ENCODE peak calls at places on chromosome 22, in five cellular contexts. N is naive thymus-derived CD4-positive, alpha-beta T cell; S is CD4-positive, alpha-beta T cell; M is esophagus squamous epithelium; Y is SJSA1. K is an unnamed sample. For H3K9me3, the result is how much of the 10 kb centered on the place peaks cover.

GRCh38 chr22:17343766-17344165 is 25.5 kb upstream of the CECR2 start:
- DNase-seq in N (no peak), S (no peak), M (no peak), Y (no peak), K (no peak)

GRCh38 chr22:42282943-42283287 is 12.5 kb upstream of the TCF20 start:
- DNase-seq in N (no peak), S (no peak), M (no peak), Y (no peak), K (no peak)

GRCh38 chr22:38069372-38070249 is 12.4 kb downstream of the PICK1 start:
- DNase-seq in N (no peak), S (no peak), M (no peak), Y (peak), K (no peak)

GRCh38 chr22:21937041-21937820 is 15.4 kb downstream of the PPM1F start:
- DNase-seq in N (no peak), S (no peak), M (no peak), Y (no peak), K (no peak)

GRCh38 chr22:33785283-33785991 is 134.8 kb downstream of the LARGE1 start:
- DNase-seq in N (no peak), S (no peak), M (no peak), Y (peak), K (no peak)

GRCh38 chr22:17501679-17502285 is 61.5 kb upstream of the SLC25A18 start:
- DNase-seq in N (peak), S (peak), M (no peak), Y (no peak), K (peak)

GRCh38 chr22:33853200-33854097 is 66.8 kb downstream of the LARGE1 start:
- DNase-seq in N (no peak), S (no peak), M (no peak), Y (peak), K (no peak)

GRCh38 chr22:17832665-17833064 is 58.4 kb upstream of the BID start:
- DNase-seq in N (no peak), S (no peak), M (no peak), Y (no peak), K (no peak)

GRCh38 chr22:21876486-21877176 is 9.2 kb upstream of the MAPK1 start:
- DNase-seq in N (no peak), S (no peak), M (no peak), Y (no peak), K (no peak)

GRCh38 chr22:17638182-17638431 is 450 bp upstream of the BCL2L13 start:
- DNase-seq in N (no peak), S (no peak), M (no peak), Y (no peak), K (no peak)

GRCh38 chr22:19970479-19971275 is 29.1 kb upstream of the TXNRD2 start:
- DNase-seq in N (peak), S (peak), M (no peak), Y (peak), K (peak)

GRCh38 chr22:19503869-19504268 is 20.3 kb downstream of the CLDN5 start:
- DNase-seq in N (no peak), S (no peak), M (no peak), Y (no peak), K (no peak)

GRCh38 chr22:41998361-41999261 is at the start of gene WBP2NL:
- DNase-seq in N (peak), S (peak), M (peak), Y (no peak), K (peak)

GRCh38 chr22:23376256-23376655 is 195.9 kb downstream of the BCR start:
- DNase-seq in N (no peak), S (no peak), M (no peak), Y (no peak), K (no peak)

GRCh38 chr22:45441158-45441557 is 27.7 kb downstream of the RIBC2 start:
- DNase-seq in N (peak), S (no peak), M (no peak), Y (peak), K (no peak)

GRCh38 chr22:21038405-21038804 is 6.0 kb upstream of the SLC7A4 start:
- DNase-seq in N (no peak), S (no peak), M (no peak), Y (no peak), K (no peak)

GRCh38 chr22:45120931-45121330 is 42.8 kb upstream of the NUP50 start:
- DNase-seq in N (no peak), S (no peak), M (no peak), Y (no peak), K (no peak)

GRCh38 chr22:20116376-20116950 is 559 bp downstream of the RANBP1 start:
- DNase-seq in N (no peak), S (no peak), M (no peak), Y (no peak), K (no peak)

GRCh38 chr22:41805639-41806038 is 5.2 kb downstream of the CCDC134 start:
- DNase-seq in N (no peak), S (no peak), M (no peak), Y (no peak), K (no peak)

GRCh38 chr22:17570851-17571631 is 7.7 kb downstream of the SLC25A18 start:
- DNase-seq in N (no peak), S (no peak), M (no peak), Y (no peak), K (no peak)

GRCh38 chr22:17549655-17550054 is 13.6 kb upstream of the SLC25A18 start:
- DNase-seq in N (no peak), S (no peak), M (no peak), Y (no peak), K (no peak)

GRCh38 chr22:42926034-42926433 is 69.0 kb upstream of the ARFGAP3 start:
- DNase-seq in N (no peak), S (no peak), M (no peak), Y (no peak), K (no peak)

GRCh38 chr22:45208993-45209838 is 31.5 kb downstream of the KIAA0930 start:
- DNase-seq in N (no peak), S (peak), M (no peak), Y (peak), K (peak)

GRCh38 chr22:36344106-36344827 is 43.5 kb downstream of the MYH9 start:
- DNase-seq in N (no peak), S (no peak), M (no peak), Y (no peak), K (no peak)

GRCh38 chr22:45159652-45160462 is 3.9 kb upstream of the NUP50 start:
- DNase-seq in N (no peak), S (no peak), M (no peak), Y (no peak), K (no peak)

GRCh38 chr22:33418483-33418882 is 360.3 kb upstream of the SYN3 start:
- DNase-seq in N (no peak), S (no peak), M (no peak), Y (no peak), K (no peak)

GRCh38 chr22:22431271-22432220 is 77.0 kb downstream of the ZNF280B start:
- DNase-seq in N (no peak), S (peak), M (no peak), Y (peak), K (peak)

GRCh38 chr22:41919357-41920224 is 4.7 kb upstream of the SHISA8 start:
- DNase-seq in N (no peak), S (no peak), M (no peak), Y (peak), K (no peak)

GRCh38 chr22:36369004-36369921 is 18.5 kb downstream of the MYH9 start:
- DNase-seq in N (no peak), S (no peak), M (no peak), Y (no peak), K (no peak)

GRCh38 chr22:45997775-45998637 is 21.0 kb upstream of the WNT7B start:
- DNase-seq in N (no peak), S (no peak), M (no peak), Y (no peak), K (no peak)

GRCh38 chr22:48947636-48948035 is 880.0 kb downstream of the BRD1 start:
- DNase-seq in N (no peak), S (no peak), M (no peak), Y (peak), K (no peak)

GRCh38 chr22:48950151-48950915 is 877.3 kb downstream of the BRD1 start:
- DNase-seq in N (no peak), S (no peak), M (no peak), Y (peak), K (no peak)

GRCh38 chr22:48948575-48949170 is 879.0 kb downstream of the BRD1 start:
- DNase-seq in N (no peak), S (no peak), M (no peak), Y (peak), K (no peak)

GRCh38 chr22:48951836-48952235 is 875.8 kb downstream of the BRD1 start:
- DNase-seq in N (no peak), S (no peak), M (no peak), Y (peak), K (no peak)

GRCh38 chr22:48949375-48950149 is 878.1 kb downstream of the BRD1 start:
- DNase-seq in N (no peak), S (no peak), M (no peak), Y (peak), K (no peak)
- H3K9me3 ChIP-seq in N (under half), S (under half), M (under half), Y (under half), K (under half)

GRCh38 chr22:30982501-30982900 is 13.4 kb downstream of the TUG1 start:
- DNase-seq in N (no peak), S (no peak), M (no peak), Y (no peak), K (no peak)

GRCh38 chr22:30984317-30984716 is 15.3 kb downstream of the TUG1 start:
- DNase-seq in N (no peak), S (no peak), M (no peak), Y (no peak), K (no peak)

GRCh38 chr22:30989473-30989872 is 20.4 kb downstream of the TUG1 start:
- DNase-seq in N (no peak), S (no peak), M (no peak), Y (no peak), K (no peak)

GRCh38 chr22:30990675-30991074 is 21.6 kb downstream of the TUG1 start:
- DNase-seq in N (no peak), S (no peak), M (no peak), Y (no peak), K (no peak)

GRCh38 chr22:30985561-30986208 is 16.6 kb downstream of the TUG1 start:
- DNase-seq in N (no peak), S (no peak), M (no peak), Y (no peak), K (no peak)
- H3K9me3 ChIP-seq in N (under half), S (half or more), M (under half), Y (under half), K (under half)

GRCh38 chr22:49540084-49540483 is 287.6 kb downstream of the BRD1 start:
- DNase-seq in N (no peak), S (no peak), M (no peak), Y (no peak), K (no peak)
- H3K9me3 ChIP-seq in N (under half), S (under half), M (under half), Y (under half), K (under half)

GRCh38 chr22:49164773-49165320 is 662.8 kb downstream of the BRD1 start:
- DNase-seq in N (no peak), S (no peak), M (no peak), Y (no peak), K (no peak)

GRCh38 chr22:49163258-49163959 is 664.3 kb downstream of the BRD1 start:
- DNase-seq in N (no peak), S (no peak), M (no peak), Y (no peak), K (no peak)

GRCh38 chr22:49166211-49166610 is 661.5 kb downstream of the BRD1 start:
- DNase-seq in N (no peak), S (no peak), M (no peak), Y (no peak), K (no peak)

GRCh38 chr22:49162841-49163240 is 664.8 kb downstream of the BRD1 start:
- DNase-seq in N (no peak), S (no peak), M (no peak), Y (no peak), K (no peak)

GRCh38 chr22:49163960-49164690 is 663.5 kb downstream of the BRD1 start:
- DNase-seq in N (no peak), S (no peak), M (no peak), Y (no peak), K (no peak)
- H3K9me3 ChIP-seq in N (under half), S (under half), M (under half), Y (under half), K (under half)

GRCh38 chr22:39252461-39253391 is 7.9 kb upstream of the PDGFB start:
- DNase-seq in N (no peak), S (no peak), M (no peak), Y (peak), K (no peak)
- H3K9me3 ChIP-seq in N (under half), S (under half), M (under half), Y (under half), K (under half)

GRCh38 chr22:27097481-27097880 is 440.1 kb downstream of the MIAT start:
- DNase-seq in N (no peak), S (no peak), M (no peak), Y (no peak), K (no peak)
- H3K9me3 ChIP-seq in N (under half), S (under half), M (under half), Y (under half), K (under half)

DNA sequence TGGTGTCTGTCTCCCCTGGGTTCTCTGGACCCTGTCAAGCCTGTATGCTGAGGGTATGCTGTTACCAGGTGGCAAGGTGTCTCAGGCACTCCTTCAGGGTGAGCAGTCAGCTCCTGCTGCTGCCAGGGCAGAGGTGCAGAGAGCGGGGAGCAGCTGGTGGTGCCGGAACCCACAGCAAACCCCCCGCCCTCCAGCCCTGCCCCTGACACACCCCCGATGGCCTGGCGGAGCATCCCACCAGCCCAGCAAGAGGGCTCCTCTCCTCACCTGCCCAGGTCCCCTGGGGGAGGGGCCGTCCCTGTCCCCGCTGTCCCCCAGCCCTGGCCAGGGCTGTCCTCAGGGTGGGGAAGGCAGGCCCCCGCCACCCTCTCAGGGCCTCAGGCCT is 12.0 kb upstream of the PIM3 start:
- DNase-seq in N (no peak), S (no peak), M (no peak), Y (no peak), K (no peak)
- H3K9me3 ChIP-seq in N (under half), S (under half), M (under half), Y (under half), K (under half)

GRCh38 chr22:48553694-48554308 is 1273.9 kb downstream of the BRD1 start:
- DNase-seq in N (no peak), S (no peak), M (no peak), Y (no peak), K (no peak)

GRCh38 chr22:48556751-48557150 is 1270.9 kb downstream of the BRD1 start:
- DNase-seq in N (no peak), S (no peak), M (no peak), Y (no peak), K (no peak)

GRCh38 chr22:48553119-48553518 is 1274.6 kb downstream of the BRD1 start:
- DNase-seq in N (no peak), S (no peak), M (no peak), Y (no peak), K (no peak)

GRCh38 chr22:48555606-48556005 is 1272.1 kb downstream of the BRD1 start:
- DNase-seq in N (no peak), S (no peak), M (no peak), Y (no peak), K (no peak)

GRCh38 chr22:48554893-48555552 is 1272.7 kb downstream of the BRD1 start:
- DNase-seq in N (no peak), S (no peak), M (no peak), Y (no peak), K (no peak)
- H3K9me3 ChIP-seq in N (under half), S (under half), M (under half), Y (under half), K (under half)

GRCh38 chr22:48097723-48098122 is 1335.3 kb downstream of the TBC1D22A start:
- DNase-seq in N (no peak), S (no peak), M (no peak), Y (no peak), K (no peak)
- H3K9me3 ChIP-seq in N (under half), S (under half), M (under half), Y (under half), K (under half)

DNA sequence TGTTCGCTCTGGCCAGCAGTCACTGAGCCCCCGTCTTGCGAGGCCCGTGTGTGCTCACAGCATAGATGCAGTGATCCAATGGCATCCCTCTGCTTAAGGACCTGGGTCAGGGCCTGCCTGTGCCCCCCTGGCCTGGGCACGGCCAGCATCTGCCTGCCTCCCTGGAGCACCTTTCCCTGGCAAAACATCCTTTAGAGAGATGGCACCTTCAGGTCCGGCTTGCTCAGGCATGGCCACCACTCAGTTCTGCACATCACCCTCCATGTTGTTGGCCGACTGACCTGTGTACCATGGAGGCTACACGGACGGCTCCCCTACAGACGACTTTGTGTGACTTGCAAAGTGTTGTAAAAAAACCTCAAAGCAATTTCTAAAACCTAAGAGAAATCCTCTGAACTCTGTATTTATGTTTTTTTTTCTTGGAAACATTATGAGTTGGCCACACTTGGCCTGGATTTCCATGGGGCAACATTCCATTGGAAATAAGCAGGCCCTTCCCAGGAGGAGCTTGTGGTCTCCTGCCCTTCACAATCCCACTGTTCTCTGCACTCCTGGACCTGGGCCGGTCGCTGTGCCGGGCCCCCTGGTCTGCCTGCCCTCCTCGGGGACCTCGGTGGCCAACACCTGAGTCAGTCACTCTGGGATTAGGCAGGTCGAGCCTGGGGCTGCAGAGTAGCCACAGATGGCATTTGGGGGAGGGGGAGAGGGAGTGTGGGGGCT is 592.4 kb downstream of the TBC1D22A start:
- DNase-seq in N (no peak), S (no peak), M (no peak), Y (no peak), K (no peak)
- H3K9me3 ChIP-seq in N (under half), S (under half), M (under half), Y (under half), K (under half)

K was measured in T-helper 17 cell.